ENCODE peak calls at places on chromosomes 4 and X, in five cellular contexts. One of them, this sample, is unnamed.

GRCh38 chrX:6968231-6968630 is 179.3 kb upstream of the STS start:
- DNase-seq in GM12865: no peak
- DNase-seq in fibroblast of mammary gland: no peak
- DNase-seq in cerebellar cortex: no peak
- DNase-seq in left ventricle myocardium superior: no peak
- DNase-seq in this sample: no peak

GRCh38 chr4:183157215-183157614 is 58.2 kb downstream of the WWC2 start:
- DNase-seq in GM12865: no peak
- DNase-seq in fibroblast of mammary gland: no peak
- DNase-seq in cerebellar cortex: no peak
- DNase-seq in left ventricle myocardium superior: no peak
- DNase-seq in this sample: no peak

GRCh38 chr4:7917669-7918068 is 22.0 kb downstream of the AFAP1 start:
- DNase-seq in GM12865: no peak
- DNase-seq in fibroblast of mammary gland: no peak
- DNase-seq in cerebellar cortex: no peak
- DNase-seq in left ventricle myocardium superior: no peak
- DNase-seq in this sample: no peak

GRCh38 chrX:70196961-70197805 is 19.9 kb downstream of the DGAT2L6 start:
- DNase-seq in GM12865: peak; percentile 67
- DNase-seq in fibroblast of mammary gland: peak; percentile 69
- DNase-seq in cerebellar cortex: peak; percentile 37
- DNase-seq in left ventricle myocardium superior: no peak
- DNase-seq in this sample: peak; percentile 48

GRCh38 chrX:16628954-16629595 is 20.9 kb upstream of the S100G start:
- DNase-seq in GM12865: no peak
- DNase-seq in fibroblast of mammary gland: no peak
- DNase-seq in cerebellar cortex: no peak
- DNase-seq in left ventricle myocardium superior: no peak
- DNase-seq in this sample: no peak

GRCh38 chrX:129737921-129738320 is 858 bp upstream of the XPNPEP2 start:
- DNase-seq in GM12865: peak; percentile 29
- DNase-seq in fibroblast of mammary gland: peak; percentile 80
- DNase-seq in cerebellar cortex: no peak
- DNase-seq in left ventricle myocardium superior: no peak
- DNase-seq in this sample: no peak

GRCh38 chr4:40251366-40251765 is 54.5 kb downstream of the RHOH start:
- DNase-seq in GM12865: no peak
- DNase-seq in fibroblast of mammary gland: peak; percentile 81
- DNase-seq in cerebellar cortex: no peak
- DNase-seq in left ventricle myocardium superior: no peak
- DNase-seq in this sample: no peak

GRCh38 chr4:101191302-101192098 is 155.8 kb downstream of the PPP3CA start:
- DNase-seq in GM12865: no peak
- DNase-seq in fibroblast of mammary gland: peak; percentile 94
- DNase-seq in cerebellar cortex: peak; percentile 92
- DNase-seq in left ventricle myocardium superior: peak; percentile 80
- DNase-seq in this sample: no peak

GRCh38 chr4:104967034-104967401 is 179.7 kb upstream of the TET2 start:
- DNase-seq in GM12865: peak; percentile 60
- DNase-seq in fibroblast of mammary gland: no peak
- DNase-seq in cerebellar cortex: no peak
- DNase-seq in left ventricle myocardium superior: no peak
- DNase-seq in this sample: no peak

GRCh38 chr4:87011340-87012034 is 76.7 kb downstream of the AFF1 start:
- DNase-seq in GM12865: no peak
- DNase-seq in fibroblast of mammary gland: peak; percentile 93
- DNase-seq in cerebellar cortex: no peak
- DNase-seq in left ventricle myocardium superior: no peak
- DNase-seq in this sample: no peak

GRCh38 chr4:106358899-106359298 is 9.7 kb downstream of the GIMD1 start:
- DNase-seq in GM12865: no peak
- DNase-seq in fibroblast of mammary gland: peak; percentile 69
- DNase-seq in cerebellar cortex: no peak
- DNase-seq in left ventricle myocardium superior: no peak
- DNase-seq in this sample: no peak

GRCh38 chrX:129808829-129809745 is 29.3 kb downstream of the SASH3 start:
- DNase-seq in GM12865: no peak
- DNase-seq in fibroblast of mammary gland: peak; percentile 50
- DNase-seq in cerebellar cortex: no peak
- DNase-seq in left ventricle myocardium superior: no peak
- DNase-seq in this sample: no peak

GRCh38 chr4:164876680-164877324 is at the start of gene APELA:
- DNase-seq in GM12865: peak; percentile 88
- DNase-seq in fibroblast of mammary gland: no peak
- DNase-seq in cerebellar cortex: no peak
- DNase-seq in left ventricle myocardium superior: no peak
- DNase-seq in this sample: no peak

GRCh38 chrX:68420559-68420958 is 12.7 kb downstream of the OPHN1 start:
- DNase-seq in GM12865: no peak
- DNase-seq in fibroblast of mammary gland: no peak
- DNase-seq in cerebellar cortex: no peak
- DNase-seq in left ventricle myocardium superior: no peak
- DNase-seq in this sample: no peak

GRCh38 chrX:44974462-44974861 is 101.5 kb downstream of the KDM6A start:
- DNase-seq in GM12865: no peak
- DNase-seq in fibroblast of mammary gland: peak; percentile 48
- DNase-seq in cerebellar cortex: no peak
- DNase-seq in left ventricle myocardium superior: no peak
- DNase-seq in this sample: no peak

GRCh38 chr4:1628892-1629703 is 55.0 kb downstream of the FAM53A start:
- DNase-seq in GM12865: peak; percentile 40
- DNase-seq in fibroblast of mammary gland: peak; percentile 28
- DNase-seq in cerebellar cortex: peak; percentile 52
- DNase-seq in left ventricle myocardium superior: peak; percentile 79
- DNase-seq in this sample: peak; percentile 96

GRCh38 chrX:45765726-45766125 is 565.0 kb upstream of the DIPK2B start:
- DNase-seq in GM12865: no peak
- DNase-seq in fibroblast of mammary gland: no peak
- DNase-seq in cerebellar cortex: no peak
- DNase-seq in left ventricle myocardium superior: no peak
- DNase-seq in this sample: no peak

GRCh38 chr4:77220841-77221613 is 64.0 kb downstream of the CCNG2 start:
- DNase-seq in GM12865: no peak
- DNase-seq in fibroblast of mammary gland: peak; percentile 64
- DNase-seq in cerebellar cortex: no peak
- DNase-seq in left ventricle myocardium superior: peak; percentile 55
- DNase-seq in this sample: no peak

GRCh38 chrX:53456254-53456653 is 22.1 kb upstream of the HSD17B10 start:
- DNase-seq in GM12865: no peak
- DNase-seq in fibroblast of mammary gland: peak; percentile 72
- DNase-seq in cerebellar cortex: no peak
- DNase-seq in left ventricle myocardium superior: no peak
- DNase-seq in this sample: no peak

GRCh38 chr4:110637408-110638131 is 14.7 kb upstream of the PITX2 start:
- DNase-seq in GM12865: no peak
- DNase-seq in fibroblast of mammary gland: no peak
- DNase-seq in cerebellar cortex: no peak
- DNase-seq in left ventricle myocardium superior: no peak
- DNase-seq in this sample: no peak

GRCh38 chrX:16185725-16186136 is 18.4 kb downstream of the MAGEB17 start:
- DNase-seq in GM12865: peak; percentile 36
- DNase-seq in fibroblast of mammary gland: peak; percentile 84
- DNase-seq in cerebellar cortex: no peak
- DNase-seq in left ventricle myocardium superior: no peak
- DNase-seq in this sample: no peak

This sample was measured in neural crest cell.